ENCODE peak calls at places on chromosomes 5 and 9, in nine cellular contexts. One of them, this sample, is unnamed.

GRCh38 chr5:133051117-133051546 is 681 bp upstream of the HSPA4 start:
- DNase-seq in GDM1: no peak
- DNase-seq in NCI-H2081: no peak
- DNase-seq in activated T-cell treated with anti-CD3 and anti-CD28 coated beads for 1 hour: no peak
- DNase-seq in stimulated activated CD8-positive, alpha-beta memory T cell treated with anti-CD3 and anti-CD28 coated beads, Interleukin-12 subunit alpha, Interleukin-12 subunit beta, amount 100 ng/mL, for 4 hours: no peak
- DNase-seq in substantia nigra: no peak
- DNase-seq in NCI-H510A treated with DMSO at 0.1 percent for 48 hours: peak; percentile 59
- DNase-seq in GM12865: no peak
- DNase-seq in pancreas: no peak
- DNase-seq in this sample: peak; percentile 89

GRCh38 chr5:37840036-37840909 is at the start of gene GDNF:
- DNase-seq in GDM1: no peak
- DNase-seq in NCI-H2081: no peak
- DNase-seq in activated T-cell treated with anti-CD3 and anti-CD28 coated beads for 1 hour: no peak
- DNase-seq in stimulated activated CD8-positive, alpha-beta memory T cell treated with anti-CD3 and anti-CD28 coated beads, Interleukin-12 subunit alpha, Interleukin-12 subunit beta, amount 100 ng/mL, for 4 hours: no peak
- DNase-seq in substantia nigra: peak; percentile 27
- DNase-seq in NCI-H510A treated with DMSO at 0.1 percent for 48 hours: peak; percentile 50
- DNase-seq in GM12865: peak; percentile 28
- DNase-seq in pancreas: no peak
- DNase-seq in this sample: peak; percentile 70

GRCh38 chr5:57592236-57592635 is 109.6 kb upstream of the ACTBL2 start:
- DNase-seq in GDM1: no peak
- DNase-seq in NCI-H2081: no peak
- DNase-seq in activated T-cell treated with anti-CD3 and anti-CD28 coated beads for 1 hour: no peak
- DNase-seq in stimulated activated CD8-positive, alpha-beta memory T cell treated with anti-CD3 and anti-CD28 coated beads, Interleukin-12 subunit alpha, Interleukin-12 subunit beta, amount 100 ng/mL, for 4 hours: no peak
- DNase-seq in substantia nigra: no peak
- DNase-seq in NCI-H510A treated with DMSO at 0.1 percent for 48 hours: no peak
- DNase-seq in GM12865: no peak
- DNase-seq in pancreas: no peak
- DNase-seq in this sample: no peak

GRCh38 chr9:68751556-68751955 is 46.5 kb downstream of the PIP5K1B start:
- DNase-seq in GDM1: no peak
- DNase-seq in NCI-H2081: no peak
- DNase-seq in activated T-cell treated with anti-CD3 and anti-CD28 coated beads for 1 hour: no peak
- DNase-seq in stimulated activated CD8-positive, alpha-beta memory T cell treated with anti-CD3 and anti-CD28 coated beads, Interleukin-12 subunit alpha, Interleukin-12 subunit beta, amount 100 ng/mL, for 4 hours: no peak
- DNase-seq in substantia nigra: no peak
- DNase-seq in NCI-H510A treated with DMSO at 0.1 percent for 48 hours: no peak
- DNase-seq in GM12865: no peak
- DNase-seq in pancreas: no peak
- DNase-seq in this sample: no peak

GRCh38 chr5:42626462-42626861 is 130.2 kb upstream of the CCDC152 start:
- DNase-seq in GDM1: no peak
- DNase-seq in NCI-H2081: no peak
- DNase-seq in activated T-cell treated with anti-CD3 and anti-CD28 coated beads for 1 hour: no peak
- DNase-seq in stimulated activated CD8-positive, alpha-beta memory T cell treated with anti-CD3 and anti-CD28 coated beads, Interleukin-12 subunit alpha, Interleukin-12 subunit beta, amount 100 ng/mL, for 4 hours: no peak
- DNase-seq in substantia nigra: no peak
- DNase-seq in NCI-H510A treated with DMSO at 0.1 percent for 48 hours: no peak
- DNase-seq in GM12865: no peak
- DNase-seq in pancreas: no peak
- DNase-seq in this sample: no peak

GRCh38 chr9:15299374-15299939 is 7.6 kb downstream of the TTC39B start:
- DNase-seq in GDM1: peak; percentile 53
- DNase-seq in NCI-H2081: no peak
- DNase-seq in activated T-cell treated with anti-CD3 and anti-CD28 coated beads for 1 hour: peak; percentile 23
- DNase-seq in stimulated activated CD8-positive, alpha-beta memory T cell treated with anti-CD3 and anti-CD28 coated beads, Interleukin-12 subunit alpha, Interleukin-12 subunit beta, amount 100 ng/mL, for 4 hours: peak; percentile 28
- DNase-seq in substantia nigra: no peak
- DNase-seq in NCI-H510A treated with DMSO at 0.1 percent for 48 hours: no peak
- DNase-seq in GM12865: peak; percentile 79
- DNase-seq in pancreas: no peak
- DNase-seq in this sample: no peak

GRCh38 chr5:73278693-73279092 is 105.7 kb downstream of the TMEM174 start:
- DNase-seq in GDM1: no peak
- DNase-seq in NCI-H2081: no peak
- DNase-seq in activated T-cell treated with anti-CD3 and anti-CD28 coated beads for 1 hour: no peak
- DNase-seq in stimulated activated CD8-positive, alpha-beta memory T cell treated with anti-CD3 and anti-CD28 coated beads, Interleukin-12 subunit alpha, Interleukin-12 subunit beta, amount 100 ng/mL, for 4 hours: no peak
- DNase-seq in substantia nigra: no peak
- DNase-seq in NCI-H510A treated with DMSO at 0.1 percent for 48 hours: peak; percentile 52
- DNase-seq in GM12865: no peak
- DNase-seq in pancreas: peak; percentile 70
- DNase-seq in this sample: no peak

GRCh38 chr5:56384186-56384585 is 151.1 kb upstream of the ANKRD55 start:
- DNase-seq in GDM1: no peak
- DNase-seq in NCI-H2081: no peak
- DNase-seq in activated T-cell treated with anti-CD3 and anti-CD28 coated beads for 1 hour: no peak
- DNase-seq in stimulated activated CD8-positive, alpha-beta memory T cell treated with anti-CD3 and anti-CD28 coated beads, Interleukin-12 subunit alpha, Interleukin-12 subunit beta, amount 100 ng/mL, for 4 hours: no peak
- DNase-seq in substantia nigra: no peak
- DNase-seq in NCI-H510A treated with DMSO at 0.1 percent for 48 hours: no peak
- DNase-seq in GM12865: no peak
- DNase-seq in pancreas: no peak
- DNase-seq in this sample: no peak

GRCh38 chr9:136021891-136022681 is 60.9 kb upstream of the UBAC1 start:
- DNase-seq in GDM1: no peak
- DNase-seq in NCI-H2081: no peak
- DNase-seq in activated T-cell treated with anti-CD3 and anti-CD28 coated beads for 1 hour: no peak
- DNase-seq in stimulated activated CD8-positive, alpha-beta memory T cell treated with anti-CD3 and anti-CD28 coated beads, Interleukin-12 subunit alpha, Interleukin-12 subunit beta, amount 100 ng/mL, for 4 hours: no peak
- DNase-seq in substantia nigra: no peak
- DNase-seq in NCI-H510A treated with DMSO at 0.1 percent for 48 hours: no peak
- DNase-seq in GM12865: no peak
- DNase-seq in pancreas: no peak
- DNase-seq in this sample: no peak

GRCh38 chr9:89274838-89275237 is 36.2 kb upstream of the CKS2 start:
- DNase-seq in GDM1: no peak
- DNase-seq in NCI-H2081: no peak
- DNase-seq in activated T-cell treated with anti-CD3 and anti-CD28 coated beads for 1 hour: no peak
- DNase-seq in stimulated activated CD8-positive, alpha-beta memory T cell treated with anti-CD3 and anti-CD28 coated beads, Interleukin-12 subunit alpha, Interleukin-12 subunit beta, amount 100 ng/mL, for 4 hours: no peak
- DNase-seq in substantia nigra: no peak
- DNase-seq in NCI-H510A treated with DMSO at 0.1 percent for 48 hours: no peak
- DNase-seq in GM12865: no peak
- DNase-seq in pancreas: no peak
- DNase-seq in this sample: no peak

GRCh38 chr5:135990518-135991240 is 35.9 kb upstream of the LECT2 start:
- DNase-seq in GDM1: no peak
- DNase-seq in NCI-H2081: no peak
- DNase-seq in activated T-cell treated with anti-CD3 and anti-CD28 coated beads for 1 hour: no peak
- DNase-seq in stimulated activated CD8-positive, alpha-beta memory T cell treated with anti-CD3 and anti-CD28 coated beads, Interleukin-12 subunit alpha, Interleukin-12 subunit beta, amount 100 ng/mL, for 4 hours: no peak
- DNase-seq in substantia nigra: no peak
- DNase-seq in NCI-H510A treated with DMSO at 0.1 percent for 48 hours: no peak
- DNase-seq in GM12865: no peak
- DNase-seq in pancreas: no peak
- DNase-seq in this sample: no peak

GRCh38 chr9:80501635-80502034 is 929.9 kb downstream of the TLE4 start:
- DNase-seq in GDM1: no peak
- DNase-seq in NCI-H2081: no peak
- DNase-seq in activated T-cell treated with anti-CD3 and anti-CD28 coated beads for 1 hour: no peak
- DNase-seq in stimulated activated CD8-positive, alpha-beta memory T cell treated with anti-CD3 and anti-CD28 coated beads, Interleukin-12 subunit alpha, Interleukin-12 subunit beta, amount 100 ng/mL, for 4 hours: no peak
- DNase-seq in substantia nigra: no peak
- DNase-seq in NCI-H510A treated with DMSO at 0.1 percent for 48 hours: no peak
- DNase-seq in GM12865: peak; percentile 69
- DNase-seq in pancreas: no peak
- DNase-seq in this sample: no peak

GRCh38 chr5:170752257-170753215 is 31.0 kb upstream of the GABRP start:
- DNase-seq in GDM1: no peak
- DNase-seq in NCI-H2081: peak; percentile 34
- DNase-seq in activated T-cell treated with anti-CD3 and anti-CD28 coated beads for 1 hour: no peak
- DNase-seq in stimulated activated CD8-positive, alpha-beta memory T cell treated with anti-CD3 and anti-CD28 coated beads, Interleukin-12 subunit alpha, Interleukin-12 subunit beta, amount 100 ng/mL, for 4 hours: no peak
- DNase-seq in substantia nigra: no peak
- DNase-seq in NCI-H510A treated with DMSO at 0.1 percent for 48 hours: no peak
- DNase-seq in GM12865: no peak
- DNase-seq in pancreas: peak; percentile 63
- DNase-seq in this sample: no peak

GRCh38 chr5:73899916-73900315 is 273.9 kb downstream of the ARHGEF28 start:
- DNase-seq in GDM1: no peak
- DNase-seq in NCI-H2081: no peak
- DNase-seq in activated T-cell treated with anti-CD3 and anti-CD28 coated beads for 1 hour: no peak
- DNase-seq in stimulated activated CD8-positive, alpha-beta memory T cell treated with anti-CD3 and anti-CD28 coated beads, Interleukin-12 subunit alpha, Interleukin-12 subunit beta, amount 100 ng/mL, for 4 hours: no peak
- DNase-seq in substantia nigra: no peak
- DNase-seq in NCI-H510A treated with DMSO at 0.1 percent for 48 hours: no peak
- DNase-seq in GM12865: no peak
- DNase-seq in pancreas: no peak
- DNase-seq in this sample: no peak

GRCh38 chr9:18122156-18122555 is 351.8 kb upstream of the ADAMTSL1 start:
- DNase-seq in GDM1: no peak
- DNase-seq in NCI-H2081: no peak
- DNase-seq in activated T-cell treated with anti-CD3 and anti-CD28 coated beads for 1 hour: no peak
- DNase-seq in stimulated activated CD8-positive, alpha-beta memory T cell treated with anti-CD3 and anti-CD28 coated beads, Interleukin-12 subunit alpha, Interleukin-12 subunit beta, amount 100 ng/mL, for 4 hours: no peak
- DNase-seq in substantia nigra: no peak
- DNase-seq in NCI-H510A treated with DMSO at 0.1 percent for 48 hours: no peak
- DNase-seq in GM12865: no peak
- DNase-seq in pancreas: no peak
- DNase-seq in this sample: no peak

GRCh38 chr9:14131353-14132088 is 182.4 kb downstream of the NFIB start:
- DNase-seq in GDM1: no peak
- DNase-seq in NCI-H2081: no peak
- DNase-seq in activated T-cell treated with anti-CD3 and anti-CD28 coated beads for 1 hour: no peak
- DNase-seq in stimulated activated CD8-positive, alpha-beta memory T cell treated with anti-CD3 and anti-CD28 coated beads, Interleukin-12 subunit alpha, Interleukin-12 subunit beta, amount 100 ng/mL, for 4 hours: no peak
- DNase-seq in substantia nigra: no peak
- DNase-seq in NCI-H510A treated with DMSO at 0.1 percent for 48 hours: peak; percentile 95
- DNase-seq in GM12865: no peak
- DNase-seq in pancreas: peak; percentile 19
- DNase-seq in this sample: no peak

GRCh38 chr9:86064220-86064619 is 35.1 kb downstream of the GOLM1 start:
- DNase-seq in GDM1: no peak
- DNase-seq in NCI-H2081: no peak
- DNase-seq in activated T-cell treated with anti-CD3 and anti-CD28 coated beads for 1 hour: no peak
- DNase-seq in stimulated activated CD8-positive, alpha-beta memory T cell treated with anti-CD3 and anti-CD28 coated beads, Interleukin-12 subunit alpha, Interleukin-12 subunit beta, amount 100 ng/mL, for 4 hours: no peak
- DNase-seq in substantia nigra: no peak
- DNase-seq in NCI-H510A treated with DMSO at 0.1 percent for 48 hours: no peak
- DNase-seq in GM12865: no peak
- DNase-seq in pancreas: no peak
- DNase-seq in this sample: no peak

GRCh38 chr9:135474915-135475314 is 4.7 kb upstream of the PPP1R26 start:
- DNase-seq in GDM1: no peak
- DNase-seq in NCI-H2081: no peak
- DNase-seq in activated T-cell treated with anti-CD3 and anti-CD28 coated beads for 1 hour: no peak
- DNase-seq in stimulated activated CD8-positive, alpha-beta memory T cell treated with anti-CD3 and anti-CD28 coated beads, Interleukin-12 subunit alpha, Interleukin-12 subunit beta, amount 100 ng/mL, for 4 hours: no peak
- DNase-seq in substantia nigra: no peak
- DNase-seq in NCI-H510A treated with DMSO at 0.1 percent for 48 hours: peak; percentile 22
- DNase-seq in GM12865: peak; percentile 17
- DNase-seq in pancreas: no peak
- DNase-seq in this sample: peak; percentile 77

GRCh38 chr5:163460562-163461176 is at the start of gene HMMR:
- DNase-seq in GDM1: no peak
- DNase-seq in NCI-H2081: peak; percentile 57
- DNase-seq in activated T-cell treated with anti-CD3 and anti-CD28 coated beads for 1 hour: no peak
- DNase-seq in stimulated activated CD8-positive, alpha-beta memory T cell treated with anti-CD3 and anti-CD28 coated beads, Interleukin-12 subunit alpha, Interleukin-12 subunit beta, amount 100 ng/mL, for 4 hours: no peak
- DNase-seq in substantia nigra: no peak
- DNase-seq in NCI-H510A treated with DMSO at 0.1 percent for 48 hours: peak; percentile 24
- DNase-seq in GM12865: peak; percentile 51
- DNase-seq in pancreas: no peak
- DNase-seq in this sample: peak; percentile 59

GRCh38 chr5:154461531-154461930 is 15.7 kb downstream of the SAP30L start:
- DNase-seq in GDM1: no peak
- DNase-seq in NCI-H2081: no peak
- DNase-seq in activated T-cell treated with anti-CD3 and anti-CD28 coated beads for 1 hour: no peak
- DNase-seq in stimulated activated CD8-positive, alpha-beta memory T cell treated with anti-CD3 and anti-CD28 coated beads, Interleukin-12 subunit alpha, Interleukin-12 subunit beta, amount 100 ng/mL, for 4 hours: no peak
- DNase-seq in substantia nigra: no peak
- DNase-seq in NCI-H510A treated with DMSO at 0.1 percent for 48 hours: no peak
- DNase-seq in GM12865: no peak
- DNase-seq in pancreas: no peak
- DNase-seq in this sample: no peak

GRCh38 chr5:72418271-72418670 is 88.9 kb downstream of the ZNF366 start:
- DNase-seq in GDM1: no peak
- DNase-seq in NCI-H2081: no peak
- DNase-seq in activated T-cell treated with anti-CD3 and anti-CD28 coated beads for 1 hour: no peak
- DNase-seq in stimulated activated CD8-positive, alpha-beta memory T cell treated with anti-CD3 and anti-CD28 coated beads, Interleukin-12 subunit alpha, Interleukin-12 subunit beta, amount 100 ng/mL, for 4 hours: no peak
- DNase-seq in substantia nigra: no peak
- DNase-seq in NCI-H510A treated with DMSO at 0.1 percent for 48 hours: no peak
- DNase-seq in GM12865: no peak
- DNase-seq in pancreas: no peak
- DNase-seq in this sample: no peak

GRCh38 chr5:138468133-138468965 is 3.1 kb downstream of the EGR1 start:
- DNase-seq in GDM1: no peak
- DNase-seq in NCI-H2081: no peak
- DNase-seq in activated T-cell treated with anti-CD3 and anti-CD28 coated beads for 1 hour: peak; percentile 61
- DNase-seq in stimulated activated CD8-positive, alpha-beta memory T cell treated with anti-CD3 and anti-CD28 coated beads, Interleukin-12 subunit alpha, Interleukin-12 subunit beta, amount 100 ng/mL, for 4 hours: no peak
- DNase-seq in substantia nigra: no peak
- DNase-seq in NCI-H510A treated with DMSO at 0.1 percent for 48 hours: no peak
- DNase-seq in GM12865: no peak
- DNase-seq in pancreas: no peak
- DNase-seq in this sample: no peak

GRCh38 chr5:6732634-6733410 is 19.6 kb downstream of the TENT4A start:
- DNase-seq in GDM1: no peak
- DNase-seq in NCI-H2081: peak; percentile 26
- DNase-seq in activated T-cell treated with anti-CD3 and anti-CD28 coated beads for 1 hour: no peak
- DNase-seq in stimulated activated CD8-positive, alpha-beta memory T cell treated with anti-CD3 and anti-CD28 coated beads, Interleukin-12 subunit alpha, Interleukin-12 subunit beta, amount 100 ng/mL, for 4 hours: no peak
- DNase-seq in substantia nigra: peak; percentile 19
- DNase-seq in NCI-H510A treated with DMSO at 0.1 percent for 48 hours: no peak
- DNase-seq in GM12865: no peak
- DNase-seq in pancreas: no peak
- DNase-seq in this sample: no peak